ENCODE peak calls at places on chromosome 2, in five cellular contexts. R, G, P, F and B are unnamed samples.

GRCh38 chr2:88481937-88482336 is 29.4 kb upstream of the FOXI3 start:
- DNase-seq in P (no peak), F (peak; percentile 7), G (no peak), R (no peak), B (no peak)

GRCh38 chr2:157324331-157324843 is 1.2 kb downstream of the ERMN start:
- DNase-seq in G (no peak), R (no peak), P (no peak), F (no peak), B (no peak)

GRCh38 chr2:11583840-11584529 is 50.1 kb downstream of the GREB1 start:
- DNase-seq in R (peak; percentile 61), F (peak; percentile 59), G (peak; percentile 80), P (peak; percentile 70), B (peak; percentile 35)

GRCh38 chr2:112003585-112003984 is 51.5 kb upstream of the TMEM87B start:
- DNase-seq in F (no peak), R (no peak), P (no peak), G (no peak), B (no peak)

GRCh38 chr2:222862915-222863544 is 2.2 kb downstream of the ACSL3 start:
- DNase-seq in G (no peak), P (no peak), F (no peak), R (no peak), B (no peak)

GRCh38 chr2:113285816-113286215 is 7.1 kb upstream of the PAX8 start:
- DNase-seq in P (no peak), G (no peak), F (no peak), R (no peak), B (no peak)

GRCh38 chr2:134348239-134348638 is 94.4 kb downstream of the MGAT5 start:
- DNase-seq in G (no peak), F (no peak), R (no peak), P (no peak), B (no peak)

GRCh38 chr2:17179145-17179808 is 339.0 kb downstream of the RAD51AP2 start:
- DNase-seq in R (no peak), P (no peak), G (no peak), F (no peak), B (no peak)

GRCh38 chr2:23934296-23934695 is 6.0 kb upstream of the UBXN2A start:
- DNase-seq in G (no peak), P (no peak), R (no peak), F (no peak), B (no peak)

GRCh38 chr2:26438526-26438925 is 36.8 kb downstream of the DRC1 start:
- DNase-seq in F (no peak), P (no peak), G (no peak), R (no peak), B (no peak)

GRCh38 chr2:55550368-55551102 is 31.0 kb downstream of the CFAP36 start:
- DNase-seq in F (no peak), P (no peak), G (no peak), R (no peak), B (no peak)

GRCh38 chr2:64839844-64840243 is 149.4 kb upstream of the SLC1A4 start:
- DNase-seq in P (peak; percentile 68), G (no peak), R (no peak), F (peak; percentile 91), B (peak; percentile 44)

GRCh38 chr2:54626884-54627283 is 96.6 kb upstream of the EML6 start:
- DNase-seq in G (no peak), P (no peak), F (no peak), R (no peak), B (no peak)

GRCh38 chr2:109721117-109721504 is 73.0 kb upstream of the RGPD5 start:
- DNase-seq in P (no peak), R (no peak), F (no peak), G (no peak), B (no peak)

GRCh38 chr2:3200420-3200939 is 177.1 kb downstream of the EIPR1 start:
- DNase-seq in G (peak; percentile 33), F (no peak), P (no peak), R (no peak), B (no peak)

GRCh38 chr2:222703866-222704265 is 32.4 kb downstream of the MOGAT1 start:
- DNase-seq in P (no peak), G (no peak), F (no peak), R (no peak), B (no peak)

DNA sequence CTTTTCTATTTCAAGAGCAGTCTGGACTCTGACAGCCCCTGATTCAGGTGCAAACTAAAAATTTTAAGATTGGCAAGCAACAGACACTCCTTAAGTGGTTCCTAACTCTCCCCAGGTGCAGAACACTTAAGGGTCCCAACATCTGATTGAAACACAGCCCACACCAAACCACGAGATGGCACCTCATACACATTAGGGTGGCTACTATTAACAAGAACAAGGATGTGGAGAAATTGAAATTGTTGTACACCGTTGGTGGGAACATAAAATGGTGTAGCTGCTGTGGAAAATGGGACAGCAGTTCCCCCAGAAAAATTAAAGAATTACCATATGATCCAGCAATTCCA is 82.3 kb downstream of the POLR1A start:
- DNase-seq in G (no peak), P (no peak), R (no peak), F (peak; percentile 42), B (no peak)
- H3K4me1 ChIP-seq in G (peaks cover 2% of the 10 kb centered on the region), P (no peaks in the 10 kb centered on the region), R (no peaks in the 10 kb centered on the region), F (no peaks in the 10 kb centered on the region), B (no peaks in the 10 kb centered on the region)

GRCh38 chr2:237497820-237498128 is 10.7 kb downstream of the MLPH start:
- DNase-seq in G (no peak), R (no peak), F (no peak), P (no peak), B (no peak)
- H3K4me1 ChIP-seq in G (no peaks in the 10 kb centered on the region), R (no peaks in the 10 kb centered on the region), F (no peaks in the 10 kb centered on the region), P (no peaks in the 10 kb centered on the region), B (no peaks in the 10 kb centered on the region)

GRCh38 chr2:241615041-241615440 is 21.9 kb downstream of the THAP4 start:
- DNase-seq in P (no peak), G (no peak), F (no peak), R (no peak), B (no peak)

GRCh38 chr2:241615522-241616052 is 21.4 kb downstream of the THAP4 start:
- DNase-seq in G (no peak), F (no peak), P (no peak), R (no peak), B (no peak)

GRCh38 chr2:241612156-241613017 is 24.6 kb downstream of the THAP4 start:
- DNase-seq in R (no peak), G (no peak), P (no peak), F (no peak), B (no peak)

GRCh38 chr2:241611062-241611461 is 25.9 kb downstream of the THAP4 start:
- DNase-seq in G (no peak), P (no peak), R (no peak), F (no peak), B (no peak)

GRCh38 chr2:241613018-241613780 is 23.8 kb downstream of the THAP4 start:
- DNase-seq in R (no peak), P (no peak), G (peak; percentile 6), F (no peak), B (no peak)
- H3K4me1 ChIP-seq in R (peaks cover 38% of the 10 kb centered on the region), P (no peaks in the 10 kb centered on the region), G (no peaks in the 10 kb centered on the region), F (peaks cover 28% of the 10 kb centered on the region), B (peaks cover 39% of the 10 kb centered on the region)

DNA sequence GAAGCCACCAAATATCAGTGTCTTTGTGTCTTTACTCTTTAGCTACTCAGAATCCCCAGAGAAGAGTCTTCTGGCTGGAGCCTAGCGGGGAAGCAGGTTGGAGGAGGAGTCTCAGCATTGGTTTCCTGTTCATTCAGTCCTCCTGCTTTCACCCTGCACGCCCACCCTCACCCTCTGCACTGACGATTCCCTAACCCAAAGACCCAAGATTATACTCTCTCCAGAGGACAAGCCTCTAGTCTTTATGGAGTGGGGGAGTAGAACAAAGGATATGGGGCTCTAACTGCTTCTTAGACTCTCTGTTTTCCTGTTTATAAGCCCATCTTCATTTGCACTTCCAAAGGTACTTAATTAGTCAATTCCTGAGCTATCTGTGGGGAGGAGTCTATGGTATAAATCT is 338.8 kb downstream of the AGPS start:
- DNase-seq in F (no peak), R (no peak), P (no peak), G (no peak), B (no peak)
- H3K4me1 ChIP-seq in F (no peaks in the 10 kb centered on the region), R (no peaks in the 10 kb centered on the region), P (no peaks in the 10 kb centered on the region), G (no peaks in the 10 kb centered on the region), B (no peaks in the 10 kb centered on the region)